ENCODE peak calls at places on chromosome 7, in four cellular contexts. Q is AG09319, C is NCI-H460, H is activated T-helper 1 cell treated with Interleukin-2 at 50 U/mL for 16 hours. R is an unnamed sample.
A peak's percentile ranks its signal among the peaks of the same experiment; 100 is the strongest.

GRCh38 chr7:130486963-130487324 is 4.9 kb upstream of the MEST start:
- DNase-seq in Q (no peak), C (no peak), H (no peak), R (no peak)

GRCh38 chr7:127629268-127629854 is 11.4 kb upstream of the PAX4 start:
- DNase-seq in Q (no peak), C (no peak), H (no peak), R (peak; percentile 53)

GRCh38 chr7:105831824-105832535 is 44.4 kb downstream of the ATXN7L1 start:
- DNase-seq in Q (no peak), C (no peak), H (no peak), R (no peak)

GRCh38 chr7:5450549-5451327 is 27.1 kb upstream of the TNRC18 start:
- DNase-seq in Q (no peak), C (peak; percentile 47), H (peak; percentile 22), R (peak; percentile 58)

GRCh38 chr7:739964-740942 is 13.2 kb upstream of the PRKAR1B start:
- DNase-seq in Q (no peak), C (no peak), H (no peak), R (no peak)

GRCh38 chr7:122790132-122790531 is 87.4 kb upstream of the RNF148 start:
- DNase-seq in Q (no peak), C (no peak), H (no peak), R (no peak)

GRCh38 chr7:12158334-12159060 is 52.6 kb upstream of the TMEM106B start:
- DNase-seq in Q (no peak), C (peak; percentile 87), H (no peak), R (peak; percentile 17)

GRCh38 chr7:74502216-74502891 is 48.6 kb downstream of the GTF2IRD1 start:
- DNase-seq in Q (no peak), C (no peak), H (no peak), R (no peak)

GRCh38 chr7:134255814-134256213 is 60.9 kb downstream of the SLC35B4 start:
- DNase-seq in Q (no peak), C (no peak), H (no peak), R (no peak)

GRCh38 chr7:115844857-115845256 is 185.7 kb downstream of the TFEC start:
- DNase-seq in Q (no peak), C (no peak), H (no peak), R (no peak)

GRCh38 chr7:119197872-119198527 is 973.5 kb downstream of the ANKRD7 start:
- DNase-seq in Q (no peak), C (peak; percentile 58), H (no peak), R (peak; percentile 66)

GRCh38 chr7:97454636-97455035 is 277.2 kb upstream of the TAC1 start:
- DNase-seq in Q (no peak), C (no peak), H (no peak), R (no peak)

GRCh38 chr7:111408726-111409125 is 153.6 kb downstream of the IMMP2L start:
- DNase-seq in Q (no peak), C (no peak), H (no peak), R (no peak)

GRCh38 chr7:16745645-16746044 is 7.9 kb upstream of the TSPAN13 start:
- DNase-seq in Q (no peak), C (no peak), H (no peak), R (no peak)

GRCh38 chr7:51700593-51701215 is 384.1 kb upstream of the COBL start:
- DNase-seq in Q (no peak), C (no peak), H (no peak), R (no peak)

GRCh38 chr7:36214608-36215016 is 61.6 kb downstream of the EEPD1 start:
- DNase-seq in Q (no peak), C (no peak), H (no peak), R (no peak)

GRCh38 chr7:112908106-112908505 is 117.9 kb upstream of the TMEM168 start:
- DNase-seq in Q (no peak), C (no peak), H (no peak), R (no peak)

GRCh38 chr7:50781371-50781770 is 1.3 kb downstream of the GRB10 start:
- DNase-seq in Q (no peak), C (no peak), H (no peak), R (no peak)

GRCh38 chr7:133934974-133935330 is 192.2 kb upstream of the LRGUK start:
- DNase-seq in Q (no peak), C (no peak), H (no peak), R (no peak)

GRCh38 chr7:118452128-118452527 is 227.6 kb downstream of the ANKRD7 start:
- DNase-seq in Q (no peak), C (no peak), H (no peak), R (no peak)

GRCh38 chr7:134831862-134832261 is 52.4 kb downstream of the CALD1 start:
- DNase-seq in Q (no peak), C (no peak), H (no peak), R (no peak)

GRCh38 chr7:101950450-101951119 is 133.2 kb downstream of the CUX1 start:
- DNase-seq in Q (no peak), C (no peak), H (no peak), R (peak; percentile 61)